ENCODE peak calls at places on chromosomes 13 and 19, in seven cellular contexts. R is fibroblast of the aortic adventitia; C is AG08396; A is stimulated activated naive CD8-positive, alpha-beta T cell treated with anti-CD3 and anti-CD28 coated beads, Interleukin-15, Interleukin-2, amounts not matched to agents 100 U/mL and 50 U/mL, for 24 hours; V is amniotic epithelial cell; G is putamen; X is activated CD4-positive, alpha-beta T cell treated with anti-CD3 and anti-CD28 coated beads, Interleukin-2, amount 50 U/mL, for 48 hours. M is an unnamed sample.

GRCh38 chr13:98343461-98343860 is 166.4 kb upstream of the RNF113B start:
- DNase-seq in R (no peak), C (no peak), A (no peak), V (no peak), G (peak), X (no peak), M (no peak)

GRCh38 chr19:802888-803561 is 5.8 kb downstream of the PTBP1 start:
- DNase-seq in R (peak), C (no peak), A (no peak), V (no peak), G (no peak), X (no peak), M (no peak)

GRCh38 chr19:18593367-18594095 is 4.9 kb downstream of the REX1BD start:
- DNase-seq in R (no peak), C (peak), A (no peak), V (no peak), G (no peak), X (no peak), M (no peak)

GRCh38 chr13:61695147-61695546 is 279.5 kb upstream of the PCDH20 start:
- DNase-seq in R (no peak), C (no peak), A (no peak), V (no peak), G (no peak), X (no peak), M (no peak)

GRCh38 chr19:12937243-12938053 is 961 bp upstream of the CALR start:
- DNase-seq in R (no peak), C (peak), A (peak), V (no peak), G (no peak), X (no peak), M (peak)

GRCh38 chr13:33188093-33188882 is 97.3 kb downstream of the STARD13 start:
- DNase-seq in R (no peak), C (no peak), A (no peak), V (no peak), G (no peak), X (no peak), M (no peak)

GRCh38 chr13:63625869-63626268 is 2210.2 kb upstream of the PCDH20 start:
- DNase-seq in R (no peak), C (no peak), A (no peak), V (peak), G (no peak), X (no peak), M (no peak)

GRCh38 chr13:24161010-24161775 is 673 bp downstream of the SPATA13 start:
- DNase-seq in R (peak), C (peak), A (peak), V (no peak), G (peak), X (peak), M (peak)

GRCh38 chr19:58366576-58367430 is 4.3 kb upstream of the ZNF497 start:
- DNase-seq in R (no peak), C (no peak), A (no peak), V (no peak), G (no peak), X (no peak), M (no peak)

GRCh38 chr19:56222901-56223300 is 20.8 kb downstream of the ZSCAN5C start:
- DNase-seq in R (no peak), C (no peak), A (no peak), V (no peak), G (no peak), X (no peak), M (no peak)

GRCh38 chr13:66430266-66430665 is 799.9 kb downstream of the PCDH9 start:
- DNase-seq in R (no peak), C (no peak), A (no peak), V (peak), G (no peak), X (no peak), M (no peak)

GRCh38 chr19:28118235-28118634 is 1094.7 kb downstream of the UQCRFS1 start:
- DNase-seq in R (peak), C (no peak), A (no peak), V (no peak), G (no peak), X (no peak), M (no peak)

GRCh38 chr13:45838171-45838745 is 13.3 kb downstream of the SIAH3 start:
- DNase-seq in R (no peak), C (no peak), A (no peak), V (no peak), G (no peak), X (no peak), M (no peak)

GRCh38 chr19:43780706-43781525 is at the start of gene KCNN4:
- DNase-seq in R (peak), C (peak), A (peak), V (peak), G (no peak), X (peak), M (peak)

GRCh38 chr19:35501684-35502083 is 11.4 kb upstream of the KRTDAP start:
- DNase-seq in R (no peak), C (no peak), A (no peak), V (peak), G (peak), X (no peak), M (no peak)

GRCh38 chr19:16117594-16118033 is 5.9 kb downstream of the RAB8A start:
- DNase-seq in R (no peak), C (no peak), A (peak), V (no peak), G (no peak), X (peak), M (no peak)

GRCh38 chr13:25463496-25463895 is 91.7 kb downstream of the ATP8A2 start:
- DNase-seq in R (no peak), C (peak), A (no peak), V (peak), G (no peak), X (no peak), M (no peak)

GRCh38 chr13:97174638-97175037 is 47.5 kb upstream of the MBNL2 start:
- DNase-seq in R (no peak), C (no peak), A (no peak), V (no peak), G (no peak), X (no peak), M (no peak)

GRCh38 chr19:10009714-10010224 is 535 bp downstream of the COL5A3 start:
- DNase-seq in R (peak), C (no peak), A (no peak), V (no peak), G (no peak), X (no peak), M (no peak)

GRCh38 chr19:33689886-33690285 is 68.1 kb downstream of the CHST8 start:
- DNase-seq in R (no peak), C (no peak), A (no peak), V (no peak), G (no peak), X (no peak), M (no peak)

GRCh38 chr19:33698576-33699435 is 77.1 kb downstream of the CHST8 start:
- DNase-seq in R (no peak), C (no peak), A (no peak), V (no peak), G (no peak), X (no peak), M (no peak)

GRCh38 chr13:49627831-49628652 is at the start of gene ARL11:
- DNase-seq in R (no peak), C (no peak), A (peak), V (no peak), G (peak), X (peak), M (peak)

GRCh38 chr13:113646921-113647340 is 11.1 kb downstream of the ATP4B start:
- DNase-seq in R (no peak), C (no peak), A (no peak), V (no peak), G (no peak), X (no peak), M (no peak)

GRCh38 chr19:33052352-33052972 is 12.2 kb downstream of the RHPN2 start:
- DNase-seq in R (peak), C (no peak), A (no peak), V (peak), G (no peak), X (no peak), M (no peak)

GRCh38 chr13:98978280-98978679 is 416 bp upstream of the DOCK9 start:
- DNase-seq in R (peak), C (peak), A (no peak), V (peak), G (no peak), X (no peak), M (no peak)

GRCh38 chr19:45100797-45101196 is 7.8 kb downstream of the PPP1R37 start:
- DNase-seq in R (no peak), C (no peak), A (no peak), V (peak), G (no peak), X (no peak), M (no peak)

GRCh38 chr19:18280247-18281081 is 958 bp downstream of the JUND start:
- DNase-seq in R (peak), C (peak), A (peak), V (peak), G (peak), X (peak), M (peak)